ENCODE peak calls at places on chromosomes 6 and 20, in four cellular contexts. O is mesenchymal stem cell, X is H1, U is H9. E is an unnamed sample.

GRCh38 chr6:166040292-166040691 is 127.4 kb downstream of the TBXT start:
- DNase-seq in O (no peak), X (no peak), U (no peak), E (no peak)

GRCh38 chr6:44049163-44049988 is 77.9 kb downstream of the MRPL14 start:
- DNase-seq in O (peak; percentile 86), X (no peak), U (no peak), E (no peak)

GRCh38 chr20:62350098-62350628 is 16.9 kb downstream of the LAMA5 start:
- DNase-seq in O (no peak), X (no peak), U (no peak), E (peak; percentile 84)

GRCh38 chr6:106125925-106126435 is 39.8 kb downstream of the PRDM1 start:
- DNase-seq in O (no peak), X (no peak), U (no peak), E (no peak)

GRCh38 chr6:12436224-12436623 is 146.1 kb downstream of the EDN1 start:
- DNase-seq in O (no peak), X (no peak), U (no peak), E (no peak)

GRCh38 chr6:658244-658643 is 1.3 kb upstream of the HUS1B start:
- DNase-seq in O (peak; percentile 83), X (no peak), U (no peak), E (peak; percentile 4)

GRCh38 chr20:17626217-17627007 is 55.6 kb downstream of the RRBP1 start:
- DNase-seq in O (no peak), X (no peak), U (no peak), E (no peak)

GRCh38 chr20:460707-461106 is 1.6 kb downstream of the TBC1D20 start:
- DNase-seq in O (peak; percentile 28), X (no peak), U (no peak), E (no peak)

GRCh38 chr20:61939691-61940360 is 125.9 kb downstream of the TAF4 start:
- DNase-seq in O (no peak), X (no peak), U (no peak), E (no peak)

GRCh38 chr6:25882066-25882496 is 8.0 kb upstream of the SLC17A3 start:
- DNase-seq in O (no peak), X (peak; percentile 57), U (peak; percentile 85), E (peak; percentile 75)

GRCh38 chr6:7042056-7042653 is 65.6 kb upstream of the RREB1 start:
- DNase-seq in O (peak; percentile 34), X (no peak), U (no peak), E (no peak)

GRCh38 chr6:37460805-37461204 is 27.8 kb downstream of the CMTR1 start:
- DNase-seq in O (no peak), X (no peak), U (no peak), E (no peak)

GRCh38 chr6:106258726-106259125 is 66.8 kb downstream of the ATG5 start:
- DNase-seq in O (no peak), X (no peak), U (no peak), E (no peak)

GRCh38 chr6:44020148-44020547 is 107.1 kb downstream of the MRPL14 start:
- DNase-seq in O (no peak), X (no peak), U (no peak), E (no peak)

GRCh38 chr6:170130201-170130621 is 160.7 kb downstream of the DLL1 start:
- DNase-seq in O (no peak), X (no peak), U (no peak), E (no peak)

GRCh38 chr6:30097902-30098606 is 14.8 kb downstream of the TRIM31 start:
- DNase-seq in O (no peak), X (no peak), U (no peak), E (no peak)

GRCh38 chr6:17367868-17368267 is 25.5 kb upstream of the CAP2 start:
- DNase-seq in O (no peak), X (no peak), U (no peak), E (no peak)

GRCh38 chr6:26086214-26086613 is 1.0 kb upstream of the HFE start:
- DNase-seq in O (no peak), X (no peak), U (no peak), E (no peak)

GRCh38 chr6:47180633-47181032 is 129.1 kb downstream of the TNFRSF21 start:
- DNase-seq in O (peak; percentile 66), X (peak; percentile 10), U (peak; percentile 31), E (peak; percentile 19)

GRCh38 chr6:153218184-153218792 is 87.2 kb upstream of the RGS17 start:
- DNase-seq in O (no peak), X (no peak), U (no peak), E (no peak)

GRCh38 chr6:42555477-42556457 is 8.1 kb upstream of the UBR2 start:
- DNase-seq in O (peak; percentile 35), X (no peak), U (peak; percentile 44), E (no peak)

GRCh38 chr20:35301426-35301825 is 9.2 kb upstream of the FAM83C start:
- DNase-seq in O (no peak), X (no peak), U (no peak), E (no peak)

GRCh38 chr6:169158182-169158573 is 95.5 kb downstream of the THBS2 start:
- DNase-seq in O (no peak), X (no peak), U (no peak), E (no peak)

GRCh38 chr20:23640018-23640872 is 2.5 kb upstream of the CST3 start:
- DNase-seq in O (no peak), X (no peak), U (no peak), E (no peak)

GRCh38 chr6:12818324-12818723 is 101.8 kb downstream of the PHACTR1 start:
- DNase-seq in O (no peak), X (no peak), U (no peak), E (no peak)

GRCh38 chr6:21022343-21023107 is 488.3 kb downstream of the CDKAL1 start:
- DNase-seq in O (peak; percentile 96), X (no peak), U (peak; percentile 28), E (peak; percentile 80)

GRCh38 chr6:82385546-82385945 is 21.9 kb downstream of the TPBG start:
- DNase-seq in O (no peak), X (no peak), U (no peak), E (no peak)

GRCh38 chr6:116016846-116017545 is 43.7 kb downstream of the FRK start:
- DNase-seq in O (no peak), X (no peak), U (no peak), E (no peak)

GRCh38 chr20:24779886-24780285 is 169.2 kb upstream of the CST7 start:
- DNase-seq in O (no peak), X (no peak), U (peak; percentile 7), E (no peak)

GRCh38 chr20:48769111-48769879 is 58.5 kb downstream of the PREX1 start:
- DNase-seq in O (no peak), X (no peak), U (no peak), E (peak; percentile 35)

GRCh38 chr20:47352332-47353223 is 3.9 kb downstream of the ZMYND8 start:
- DNase-seq in O (no peak), X (no peak), U (no peak), E (no peak)

GRCh38 chr6:2900221-2900807 is 2.8 kb downstream of the SERPINB9 start:
- DNase-seq in O (no peak), X (no peak), U (peak; percentile 22), E (no peak)

GRCh38 chr20:8860011-8860495 is 208.8 kb upstream of the PLCB4 start:
- DNase-seq in O (peak; percentile 61), X (no peak), U (no peak), E (no peak)

GRCh38 chr6:168372871-168373270 is 53.3 kb upstream of the DACT2 start:
- DNase-seq in O (no peak), X (no peak), U (no peak), E (no peak)

GRCh38 chr6:98498891-98499290 is 335.5 kb upstream of the POU3F2 start:
- DNase-seq in O (no peak), X (no peak), U (no peak), E (no peak)

DNA sequence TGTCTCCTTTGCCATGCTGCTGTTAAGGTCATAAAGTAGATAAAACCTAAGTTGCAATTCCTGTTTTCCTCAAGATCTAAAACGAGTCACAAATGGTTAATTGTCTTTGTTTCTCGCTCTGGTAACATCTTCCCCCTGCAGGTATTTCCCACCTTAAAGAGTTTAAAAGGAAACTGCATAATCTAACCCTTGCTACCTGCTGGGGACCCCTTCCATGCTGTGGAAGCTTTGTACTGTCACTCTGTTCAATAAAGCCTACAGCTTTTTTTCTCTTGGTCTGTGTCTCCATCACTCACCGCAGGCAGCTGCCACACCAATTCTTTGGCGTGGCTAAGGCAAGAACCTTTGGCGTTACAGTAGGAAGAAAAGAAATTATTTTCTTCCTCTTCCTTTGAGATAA is 117.7 kb upstream of the GJE1 start:
- DNase-seq in O (peak; percentile 14), X (no peak), U (peak; percentile 45), E (no peak)
- H4K8ac ChIP-seq in O (no peak overlapping the region), X (no peak overlapping the region), U (no peak overlapping the region), E (no peak overlapping the region)

DNA sequence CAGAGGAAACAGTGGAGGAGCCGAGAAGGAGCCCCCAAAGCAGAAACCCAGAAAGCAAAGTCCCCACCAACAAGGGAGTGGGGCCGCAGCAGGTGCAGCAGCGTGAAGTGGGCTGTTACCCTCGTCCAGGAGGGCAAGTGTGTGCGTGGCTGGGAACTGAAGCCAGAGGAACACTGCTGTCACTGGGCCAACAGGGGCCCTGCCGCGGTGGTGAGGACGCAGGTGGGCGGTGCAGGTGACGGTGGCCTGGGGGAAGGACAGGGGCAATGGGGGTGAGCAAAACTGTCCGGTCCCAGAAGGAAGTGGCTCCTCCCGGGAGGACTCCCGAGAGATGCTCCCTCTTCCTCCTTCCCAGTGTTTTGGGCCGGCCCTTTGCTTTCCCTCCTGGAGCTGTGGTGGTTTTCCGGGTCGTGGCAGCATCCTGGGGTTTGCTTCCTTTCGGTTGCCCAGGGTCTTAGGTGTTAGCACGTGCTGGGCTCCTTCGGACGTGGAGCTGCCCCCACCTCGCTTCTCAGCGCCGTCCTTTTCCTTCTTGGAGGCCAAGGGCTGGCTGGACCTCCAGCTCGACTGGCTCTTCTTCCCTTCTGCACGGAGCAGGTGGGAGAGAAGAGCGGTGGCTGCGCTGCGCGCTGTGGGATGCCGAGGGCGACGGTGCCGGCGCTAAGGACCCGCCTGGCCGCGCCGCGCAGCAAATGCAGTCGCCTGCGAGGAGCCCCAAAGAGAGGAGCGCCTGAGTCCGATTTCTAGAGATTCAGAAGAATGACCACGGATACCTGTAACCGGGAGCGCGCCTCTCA is 62.7 kb upstream of the SLC2A12 start:
- DNase-seq in O (no peak), X (no peak), U (no peak), E (no peak)
- H3K23ac ChIP-seq in O (no peak overlapping the region), X (no peak overlapping the region), U (no peak overlapping the region), E (no peak overlapping the region)

GRCh38 chr6:139903411-139904157 is 529.1 kb upstream of the CITED2 start:
- DNase-seq in O (no peak), X (no peak), U (no peak), E (no peak)
- H3K4me2 ChIP-seq in O (no peak overlapping the region), X (no peak overlapping the region), U (no peak overlapping the region), E (no peak overlapping the region)

GRCh38 chr20:3041818-3042504 is 1.5 kb upstream of the GNRH2 start:
- DNase-seq in O (no peak), X (no peak), U (no peak), E (no peak)
- H4K8ac ChIP-seq in O (no peak overlapping the region), X (no peak overlapping the region), U (no peak overlapping the region), E (no peak overlapping the region)

GRCh38 chr20:45959126-45959525 is 12.9 kb downstream of the ZNF335 start:
- DNase-seq in O (no peak), X (no peak), U (peak; percentile 18), E (no peak)
- H3K23ac ChIP-seq in O (no peak overlapping the region), X (no peak overlapping the region), U (no peak overlapping the region), E (no peak overlapping the region)